ENCODE peak calls at places on chromosomes 1 and 21, in seven cellular contexts. V is neural progenitor cell, E is PC-9, N is GM23338, Z is MM.1S, F is GM23248, A is SK-N-SH. M is an unnamed sample.

GRCh38 chr1:231603598-231604275 is 22.9 kb upstream of the DISC1 start:
- DNase-seq in F (peak; percentile 74), Z (peak; percentile 84), E (peak; percentile 53), A (peak; percentile 56), N (peak; percentile 82), V (peak; percentile 71), M (peak; percentile 88)

GRCh38 chr1:25875856-25876692 is 566 bp upstream of the PAQR7 start:
- DNase-seq in N (peak; percentile 82), A (no peak), F (no peak), Z (no peak), V (peak; percentile 85), E (peak; percentile 57), M (no peak)

GRCh38 chr1:239253032-239253431 is 133.3 kb upstream of the CHRM3 start:
- DNase-seq in Z (no peak), N (peak; percentile 11), V (peak; percentile 30), F (no peak), A (no peak), E (no peak), M (peak; percentile 82)

GRCh38 chr1:52253421-52253820 is 111.5 kb downstream of the ZFYVE9 start:
- DNase-seq in A (no peak), V (no peak), N (no peak), F (no peak), E (no peak), Z (no peak), M (no peak)

GRCh38 chr1:208238710-208239517 is 5.3 kb downstream of the PLXNA2 start:
- DNase-seq in F (peak; percentile 82), E (no peak), A (peak; percentile 74), V (peak; percentile 74), Z (peak; percentile 77), N (peak; percentile 69), M (peak; percentile 71)

GRCh38 chr1:178345821-178346220 is 150.9 kb downstream of the CLEC20A start:
- DNase-seq in E (no peak), F (peak; percentile 36), Z (no peak), N (no peak), V (no peak), A (no peak), M (no peak)

GRCh38 chr21:44297525-44298290 is 2.1 kb upstream of the PFKL start:
- DNase-seq in A (peak; percentile 94), E (peak; percentile 67), N (peak; percentile 92), F (peak; percentile 92), V (peak; percentile 93), Z (peak; percentile 91), M (peak; percentile 91)

GRCh38 chr1:154784924-154785531 is 85.1 kb downstream of the KCNN3 start:
- DNase-seq in N (peak; percentile 19), F (no peak), E (no peak), A (no peak), V (no peak), Z (peak; percentile 99), M (no peak)

GRCh38 chr21:45830720-45831366 is 150.7 kb upstream of the COL6A1 start:
- DNase-seq in E (no peak), A (no peak), Z (no peak), N (no peak), V (no peak), F (no peak), M (no peak)

GRCh38 chr1:165631403-165632151 is 543 bp downstream of the MGST3 start:
- DNase-seq in N (peak; percentile 47), Z (peak; percentile 45), A (peak; percentile 59), F (peak; percentile 98), E (peak; percentile 81), V (peak; percentile 70), M (peak; percentile 92)

GRCh38 chr1:54105080-54105479 is 47.7 kb downstream of the CDCP2 start:
- DNase-seq in E (no peak), Z (no peak), N (no peak), V (no peak), A (no peak), F (no peak), M (no peak)

GRCh38 chr1:77085109-77085508 is 134.1 kb downstream of the PIGK start:
- DNase-seq in F (no peak), Z (no peak), V (peak; percentile 24), E (no peak), A (no peak), N (no peak), M (no peak)

GRCh38 chr1:156126701-156127534 is 12.4 kb downstream of the LMNA start:
- DNase-seq in N (no peak), V (no peak), E (peak; percentile 84), F (peak; percentile 98), Z (peak; percentile 84), A (no peak), M (peak; percentile 95)

GRCh38 chr1:914253-914890 is 9.4 kb upstream of the SAMD11 start:
- DNase-seq in F (no peak), V (no peak), A (no peak), Z (no peak), N (no peak), E (peak; percentile 16), M (no peak)

GRCh38 chr1:107358611-107359342 is 217.9 kb downstream of the NTNG1 start:
- DNase-seq in E (no peak), Z (no peak), V (no peak), A (no peak), F (peak; percentile 18), N (no peak), M (peak; percentile 5)

GRCh38 chr1:46577671-46578070 is 26.2 kb upstream of the KNCN start:
- DNase-seq in A (no peak), N (no peak), Z (no peak), E (no peak), V (no peak), F (no peak), M (no peak)

DNA sequence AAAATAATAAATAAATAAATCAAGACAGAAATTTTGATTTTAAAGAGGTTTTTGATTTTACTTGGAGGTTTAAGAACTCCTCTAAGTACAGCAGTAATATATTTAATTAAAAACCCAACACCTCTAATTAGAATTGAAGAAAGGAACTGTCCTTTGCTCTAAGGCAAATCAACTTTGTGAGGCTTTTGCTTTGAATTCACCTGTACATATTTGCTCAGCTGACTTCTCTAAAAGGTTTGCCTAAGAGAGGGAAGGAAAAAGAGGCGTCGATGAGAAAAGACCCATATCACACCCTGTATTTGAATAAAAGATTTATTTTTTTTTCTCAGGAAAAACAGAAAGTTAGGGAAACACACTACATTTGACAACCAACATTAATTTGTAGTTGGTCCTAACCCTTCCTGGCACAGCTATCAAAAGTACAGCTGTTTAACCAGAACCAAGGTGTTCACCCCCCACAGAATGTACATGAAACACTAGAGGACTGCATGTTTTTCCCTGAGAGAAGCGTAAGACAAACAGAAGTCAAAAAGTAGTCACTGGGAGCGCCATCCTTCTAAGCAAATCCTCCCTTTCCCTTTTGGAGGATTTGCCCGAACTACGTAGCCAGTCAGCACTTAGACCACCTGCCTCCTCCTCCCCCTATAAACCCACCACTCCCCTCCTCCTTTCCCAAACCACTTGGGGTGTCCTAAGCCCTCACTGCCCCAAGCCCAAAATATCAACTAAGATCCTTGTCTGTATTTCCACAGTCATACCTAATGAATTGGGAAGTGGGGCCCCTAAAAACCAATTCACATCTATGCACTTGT is 4.9 kb downstream of the MCL1 start:
- DNase-seq in N (peak; percentile 19), A (no peak), Z (no peak), V (no peak), F (peak; percentile 37), E (no peak), M (no peak)
- H3F3A ChIP-seq in N (peaks cover 63% of the 10 kb centered on the region), A (peaks cover 89% of the 10 kb centered on the region), Z (peaks cover 90% of the 10 kb centered on the region), V (peaks cover 93% of the 10 kb centered on the region), F (peaks cover 94% of the 10 kb centered on the region), E (peaks cover 90% of the 10 kb centered on the region), M (peaks cover 31% of the 10 kb centered on the region)

GRCh38 chr1:116129537-116129936 is 18.3 kb downstream of the MAB21L3 start:
- DNase-seq in A (no peak), V (no peak), Z (no peak), E (no peak), N (no peak), F (no peak), M (no peak)
- H3K27ac ChIP-seq in A (no peak overlapping the region), V (no peak overlapping the region), Z (no peak overlapping the region), E (no peak overlapping the region), N (no peak overlapping the region), F (no peak overlapping the region), M (no peak overlapping the region)

GRCh38 chr1:23422313-23422877 is 2.2 kb downstream of the TCEA3 start:
- DNase-seq in Z (no peak), F (peak; percentile 88), V (no peak), A (peak; percentile 73), E (no peak), N (no peak), M (peak; percentile 68)
- H3K4me3 ChIP-seq in Z (no peak overlapping the region), F (peak overlapping the region; percentile 38), V (no peak overlapping the region), A (no peak overlapping the region), E (no peak overlapping the region), N (no peak overlapping the region), M (peak overlapping the region; percentile 19)

DNA sequence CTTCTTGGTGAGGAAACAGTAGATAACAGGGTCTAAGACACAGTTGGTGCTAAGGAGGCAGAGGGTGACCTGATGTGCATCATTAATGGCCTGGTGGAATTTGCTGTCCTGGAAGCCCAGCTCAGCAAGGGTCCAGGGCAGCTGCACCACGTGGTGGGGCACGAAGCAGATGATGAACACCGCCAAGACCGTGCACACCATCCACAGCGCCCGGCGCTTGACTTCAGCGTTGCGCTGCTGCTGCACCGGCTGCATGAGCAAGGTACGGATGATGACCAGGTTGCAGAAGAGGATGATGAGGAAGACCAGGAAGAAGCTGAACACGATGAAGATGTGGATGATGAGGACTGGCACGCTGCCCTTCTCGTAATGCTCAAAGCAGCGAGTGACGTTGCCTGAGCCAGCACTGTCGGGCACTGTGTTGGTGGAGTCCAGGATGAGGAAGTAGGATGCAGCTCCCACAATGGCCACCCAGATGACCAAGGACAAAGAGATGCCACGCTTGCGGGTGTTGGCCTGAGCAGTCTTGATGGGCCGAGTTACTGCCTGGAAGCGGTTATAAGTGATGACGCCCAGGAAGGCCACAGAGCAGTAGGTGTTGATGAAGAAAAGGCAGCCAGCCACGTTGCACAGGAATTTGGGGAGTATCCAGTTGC is 26.2 kb downstream of the PTAFR start:
- DNase-seq in F (no peak), N (no peak), E (no peak), Z (no peak), V (no peak), A (no peak), M (no peak)
- H3F3A ChIP-seq in F (no peaks in the 10 kb centered on the region), N (no peaks in the 10 kb centered on the region), E (no peaks in the 10 kb centered on the region), Z (peaks cover 8% of the 10 kb centered on the region), V (no peaks in the 10 kb centered on the region), A (no peaks in the 10 kb centered on the region), M (no peaks in the 10 kb centered on the region)

GRCh38 chr1:114333670-114334069 is 177.3 kb downstream of the TRIM33 start:
- DNase-seq in F (no peak), E (no peak), Z (no peak), A (no peak), N (no peak), V (no peak), M (no peak)
- H3K27ac ChIP-seq in F (no peak overlapping the region), E (no peak overlapping the region), Z (no peak overlapping the region), A (no peak overlapping the region), N (no peak overlapping the region), V (no peak overlapping the region), M (no peak overlapping the region)

M was measured in PC-3.